ENCODE peak calls at places on chromosomes 16 and 17, in ten cellular contexts. J is COR-L47; X is endothelial cell of umbilical vein; L is GM20000; D is lower leg skin; N is activated CD4-positive, alpha-beta T cell treated with anti-CD3 and anti-CD28 coated beads for 4 hours; C is cardiac fibroblast; G is non-pigmented ciliary epithelial cell; B is fibroblast of mammary gland; V is CD8-positive, alpha-beta memory T cell. E is an unnamed sample.

GRCh38 chr17:146983-147761 is 9.8 kb downstream of the SCGB1C2 start:
- DNase-seq in N (no peak), X (no peak), L (no peak), V (no peak), C (no peak), D (no peak), B (no peak), G (no peak), J (no peak), E (peak)

GRCh38 chr17:76051571-76051970 is 20.7 kb downstream of the SRP68 start:
- DNase-seq in X (no peak), N (no peak), V (no peak), C (no peak), J (no peak), D (no peak), B (no peak), L (no peak), G (no peak), E (no peak)

GRCh38 chr17:47941998-47942490 is 673 bp downstream of the PNPO start:
- DNase-seq in C (no peak), V (no peak), B (no peak), X (peak), D (no peak), G (no peak), N (no peak), L (no peak), J (no peak), E (no peak)

GRCh38 chr17:17938388-17939107 is 33.7 kb downstream of the TOM1L2 start:
- DNase-seq in G (no peak), B (no peak), X (no peak), D (no peak), J (no peak), N (no peak), C (no peak), L (no peak), V (no peak), E (no peak)

GRCh38 chr17:354651-355556 is 2.3 kb upstream of the RPH3AL start:
- DNase-seq in D (no peak), G (no peak), X (no peak), N (no peak), C (no peak), B (no peak), J (no peak), V (no peak), L (no peak), E (no peak)

GRCh38 chr17:47851764-47852112 is 775 bp upstream of the SP6 start:
- DNase-seq in D (no peak), G (no peak), J (no peak), N (no peak), B (no peak), X (no peak), L (no peak), V (no peak), C (no peak), E (no peak)

GRCh38 chr17:33390479-33391027 is 97.5 kb upstream of the ASIC2 start:
- DNase-seq in D (no peak), C (peak), N (no peak), L (no peak), J (no peak), X (no peak), G (no peak), B (no peak), V (no peak), E (no peak)

GRCh38 chr17:66727634-66728570 is 107.0 kb upstream of the CACNG5 start:
- DNase-seq in G (no peak), B (peak), V (no peak), C (peak), N (peak), X (peak), L (peak), J (peak), D (peak), E (peak)

GRCh38 chr16:2092866-2093265 is 42.8 kb downstream of the PKD1 start:
- DNase-seq in N (no peak), V (no peak), D (no peak), C (no peak), G (no peak), X (no peak), L (no peak), J (no peak), B (no peak), E (no peak)

GRCh38 chr16:48158296-48158695 is 2.5 kb upstream of the ABCC12 start:
- DNase-seq in N (peak), G (peak), X (no peak), B (peak), C (peak), J (no peak), L (peak), V (no peak), D (no peak), E (no peak)

GRCh38 chr16:84883301-84883700 is 63.5 kb downstream of the CRISPLD2 start:
- DNase-seq in L (no peak), D (no peak), N (no peak), C (no peak), J (no peak), B (peak), X (no peak), G (no peak), V (no peak), E (no peak)

E was measured in sciatic nerve.